ENCODE peak calls at places on chromosomes 12 and 14, in seven cellular contexts. R is neuronal stem cell, F is esophagus squamous epithelium, A is iPS DF 6.9, N is Peyer's patch, J is hepatocyte, S is neural progenitor cell. M is an unnamed sample. For H3K9me3 and H3K4me1, the result is how much of the 10 kb centered on the place peaks cover.

GRCh38 chr12:67811437-67812361 is 163.2 kb downstream of the DYRK2 start:
- DNase-seq in R (no peak), F (no peak), A (no peak), N (no peak), J (no peak), S (no peak), M (peak)

GRCh38 chr12:10392394-10392930 is 2.6 kb upstream of the KLRK1 start:
- DNase-seq in R (no peak), F (no peak), A (no peak), N (peak), J (peak), S (no peak), M (peak)

GRCh38 chr14:75793806-75794205 is 132.8 kb downstream of the TTLL5 start:
- DNase-seq in R (no peak), F (no peak), A (no peak), N (no peak), J (peak), S (no peak), M (peak)

GRCh38 chr12:30191701-30192455 is 408.1 kb upstream of the TMTC1 start:
- DNase-seq in R (no peak), F (no peak), A (no peak), N (no peak), J (no peak), S (no peak), M (no peak)

GRCh38 chr12:65100140-65100539 is 21.0 kb downstream of the WIF1 start:
- DNase-seq in R (no peak), F (no peak), A (no peak), N (no peak), J (no peak), S (peak), M (peak)

GRCh38 chr14:68669644-68670343 is 123.1 kb downstream of the ZFP36L1 start:
- DNase-seq in R (no peak), F (no peak), A (no peak), N (peak), J (no peak), S (no peak), M (no peak)

GRCh38 chr14:70822706-70823185 is 13.4 kb upstream of the MAP3K9 start:
- DNase-seq in R (peak), F (no peak), A (peak), N (peak), J (peak), S (peak), M (no peak)

GRCh38 chr14:32560213-32560857 is 231.2 kb downstream of the AKAP6 start:
- DNase-seq in R (peak), F (no peak), A (peak), N (peak), J (peak), S (peak), M (peak)

GRCh38 chr12:123143753-123144461 is 7.0 kb downstream of the PITPNM2 start:
- DNase-seq in R (no peak), F (no peak), A (no peak), N (no peak), J (no peak), S (no peak), M (no peak)

GRCh38 chr14:100807979-100808734 is 17.8 kb upstream of the MEG3 start:
- DNase-seq in R (no peak), F (no peak), A (no peak), N (no peak), J (no peak), S (no peak), M (no peak)

GRCh38 chr14:55354500-55354899 is 57.1 kb downstream of the ATG14 start:
- DNase-seq in R (peak), F (no peak), A (peak), N (peak), J (peak), S (peak), M (peak)

GRCh38 chr14:75217508-75218206 is 41.2 kb upstream of the TMED10 start:
- DNase-seq in R (no peak), F (no peak), A (no peak), N (no peak), J (no peak), S (no peak), M (no peak)

GRCh38 chr12:46546634-46547273 is 174.2 kb upstream of the SLC38A2 start:
- DNase-seq in R (no peak), F (no peak), A (no peak), N (no peak), J (no peak), S (no peak), M (peak)

GRCh38 chr12:115963030-115963480 is 314.4 kb downstream of the MED13L start:
- DNase-seq in R (no peak), F (no peak), A (no peak), N (no peak), J (no peak), S (no peak), M (peak)

GRCh38 chr12:122990561-122990960 is 10.1 kb downstream of the ARL6IP4 start:
- DNase-seq in R (no peak), F (no peak), A (no peak), N (no peak), J (no peak), S (no peak), M (no peak)

GRCh38 chr12:114401346-114402320 is 4.3 kb downstream of the TBX5 start:
- DNase-seq in R (no peak), F (no peak), A (no peak), N (no peak), J (no peak), S (no peak), M (no peak)
- H3K9me3 ChIP-seq in R (under half), F (under half), A (under half), N (under half), J (under half), S (under half), M (under half)

GRCh38 chr12:88501976-88502938 is 78.0 kb downstream of the KITLG start:
- DNase-seq in R (no peak), F (no peak), A (no peak), N (no peak), J (no peak), S (no peak), M (peak)
- H3K4me1 ChIP-seq in R (under half), F (under half), A (under half), N (under half), J (under half), S (under half), M (under half)

GRCh38 chr12:51826881-51827280 is 21.6 kb downstream of the FIGNL2 start:
- DNase-seq in R (no peak), F (no peak), A (no peak), N (no peak), J (no peak), S (no peak), M (no peak)
- H3K27ac ChIP-seq in R (no peak), F (no peak), A (no peak), N (no peak), J (no peak), S (no peak), M (peak)

DNA sequence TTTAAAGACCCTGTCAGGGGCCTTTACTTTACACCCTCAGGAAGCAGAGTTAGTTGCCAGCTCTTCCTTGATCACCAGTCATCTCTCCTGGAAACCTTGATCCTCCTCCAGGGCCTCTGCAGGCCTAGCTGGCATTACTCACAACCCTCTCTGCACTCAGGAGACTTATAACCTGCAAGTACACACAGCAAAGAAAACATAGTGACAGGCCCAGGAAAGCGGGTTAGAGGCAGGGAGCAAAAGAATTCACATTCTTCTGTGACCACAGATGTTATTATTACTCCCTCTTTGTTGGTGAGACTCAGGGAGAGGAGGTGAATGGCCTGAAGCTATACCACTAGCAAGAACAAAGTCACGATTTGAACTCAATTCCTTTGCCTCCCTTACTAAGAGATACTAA is 87.4 kb downstream of the OR11H12 start:
- DNase-seq in R (no peak), F (no peak), A (no peak), N (no peak), J (no peak), S (no peak), M (no peak)
- H3K9me3 ChIP-seq in R (under half), F (under half), A (under half), N (under half), J (under half), S (under half), M (under half)

GRCh38 chr14:98947911-98948595 is 323.9 kb downstream of the BCL11B start:
- DNase-seq in R (no peak), F (no peak), A (no peak), N (no peak), J (no peak), S (no peak), M (no peak)
- H3K4me1 ChIP-seq in R (under half), F (half or more), A (under half), N (under half), J (under half), S (under half), M (under half)

GRCh38 chr12:100187068-100187467 is 13.5 kb upstream of the ACTR6 start:
- DNase-seq in R (no peak), F (no peak), A (no peak), N (no peak), J (no peak), S (no peak), M (no peak)

GRCh38 chr12:100184549-100184948 is 16.1 kb upstream of the ACTR6 start:
- DNase-seq in R (no peak), F (no peak), A (no peak), N (no peak), J (no peak), S (no peak), M (no peak)

GRCh38 chr12:100187857-100188519 is 12.6 kb upstream of the ACTR6 start:
- DNase-seq in R (no peak), F (no peak), A (no peak), N (no peak), J (no peak), S (no peak), M (no peak)

GRCh38 chr12:100185361-100185894 is 15.2 kb upstream of the ACTR6 start:
- DNase-seq in R (no peak), F (no peak), A (no peak), N (no peak), J (no peak), S (no peak), M (no peak)

DNA sequence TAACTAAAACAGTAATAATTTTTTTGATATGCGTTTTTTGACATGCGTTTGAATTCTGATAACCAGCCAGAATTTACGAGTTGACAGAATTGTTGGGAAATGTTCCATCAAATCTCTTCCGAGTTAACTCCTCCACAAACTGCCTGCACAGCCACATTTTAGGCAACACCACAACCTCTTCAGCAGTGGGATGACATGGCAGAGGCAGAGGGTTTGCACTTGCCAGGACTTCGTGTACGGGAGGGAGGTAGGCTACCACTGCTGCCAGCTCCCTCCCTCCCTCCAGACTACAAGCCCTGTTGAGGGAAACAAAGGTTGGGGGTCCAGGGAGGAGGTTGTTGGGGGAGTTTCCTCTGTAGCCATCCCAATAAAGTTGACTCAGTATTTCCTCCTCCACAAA is 14.5 kb upstream of the ACTR6 start:
- DNase-seq in R (no peak), F (no peak), A (no peak), N (no peak), J (no peak), S (no peak), M (no peak)
- H3K27ac ChIP-seq in R (no peak), F (no peak), A (no peak), N (no peak), J (no peak), S (no peak), M (no peak)

DNA sequence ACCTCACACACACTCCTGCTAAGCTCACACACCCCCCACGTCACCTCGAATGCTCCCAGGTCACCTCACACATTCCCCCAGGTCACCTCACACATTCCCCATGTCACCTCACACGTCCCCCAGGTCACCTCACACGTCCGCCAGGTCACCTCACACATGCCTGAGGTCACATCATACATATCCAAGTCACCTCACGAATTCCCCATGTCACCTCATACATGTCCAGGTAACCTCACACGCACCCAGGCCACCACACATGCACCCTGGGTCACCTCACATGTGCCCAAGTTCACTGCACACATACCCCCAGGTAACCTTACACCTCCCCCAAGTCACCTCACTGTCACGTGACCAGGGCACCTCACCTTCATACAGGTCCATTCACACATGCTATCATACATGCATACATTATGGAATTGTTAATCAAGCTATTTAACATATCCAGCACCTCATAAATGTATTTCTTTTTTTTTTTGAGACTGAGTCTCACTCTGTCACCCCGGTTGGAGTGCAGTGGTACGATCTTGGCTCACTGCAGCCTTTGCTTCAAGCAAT is 640.3 kb downstream of the TMEM121 start:
- DNase-seq in R (no peak), F (no peak), A (no peak), N (no peak), J (no peak), S (no peak), M (no peak)
- H3K9me3 ChIP-seq in R (under half), F (under half), A (under half), N (under half), J (under half), S (under half), M (under half)

GRCh38 chr12:54016478-54016964 is 7.7 kb downstream of the HOXC8 start:
- DNase-seq in R (no peak), F (no peak), A (no peak), N (no peak), J (peak), S (no peak), M (peak)
- H3K4me1 ChIP-seq in R (under half), F (half or more), A (under half), N (under half), J (under half), S (under half), M (under half)

GRCh38 chr12:120480211-120480610 is 10.7 kb upstream of the SRSF9 start:
- DNase-seq in R (no peak), F (no peak), A (no peak), N (no peak), J (no peak), S (no peak), M (no peak)
- H3K27ac ChIP-seq in R (no peak), F (peak), A (no peak), N (no peak), J (no peak), S (no peak), M (no peak)

GRCh38 chr14:26930576-26930975 is 332.7 kb upstream of the NOVA1 start:
- DNase-seq in R (no peak), F (no peak), A (no peak), N (no peak), J (no peak), S (no peak), M (no peak)

GRCh38 chr14:26938054-26938453 is 340.2 kb upstream of the NOVA1 start:
- DNase-seq in R (no peak), F (no peak), A (no peak), N (no peak), J (no peak), S (no peak), M (no peak)

GRCh38 chr14:26939756-26940155 is 341.9 kb upstream of the NOVA1 start:
- DNase-seq in R (no peak), F (no peak), A (no peak), N (no peak), J (no peak), S (no peak), M (no peak)

GRCh38 chr14:26935733-26936132 is 337.9 kb upstream of the NOVA1 start:
- DNase-seq in R (no peak), F (no peak), A (no peak), N (no peak), J (no peak), S (no peak), M (no peak)

DNA sequence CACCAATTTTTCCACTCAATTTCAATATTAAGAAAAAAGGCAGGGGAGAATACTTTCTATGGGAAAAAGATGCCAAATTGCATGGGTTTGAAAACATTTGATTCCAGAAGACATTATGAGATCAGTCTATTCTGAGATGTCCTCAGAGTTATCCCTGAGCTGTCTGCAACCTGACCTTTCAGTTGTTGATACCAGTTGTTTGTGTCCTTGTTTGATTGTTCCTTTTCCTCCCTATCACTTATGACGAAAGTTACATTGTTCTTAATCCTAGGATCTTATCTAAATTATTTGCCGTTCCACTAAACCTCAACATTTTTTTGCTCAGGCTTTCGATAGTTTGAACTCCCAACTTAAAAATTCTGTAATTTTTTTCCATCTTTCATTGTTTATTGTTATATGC is 336.3 kb upstream of the NOVA1 start:
- DNase-seq in R (no peak), F (no peak), A (no peak), N (no peak), J (no peak), S (no peak), M (no peak)
- H3K9me3 ChIP-seq in R (under half), F (under half), A (under half), N (under half), J (under half), S (under half), M (under half)

M was measured in PC-3.